ENCODE peak calls at places on chromosomes 7 and 10, in five cellular contexts. J is cardiac muscle cell; Q is adrenal gland; T is naive thymus-derived CD4-positive, alpha-beta T cell; O is mesendoderm. Z is an unnamed sample. For H3K4me1, the result is how much of the 10 kb centered on the place peaks cover.

GRCh38 chr10:133158756-133159610 is 1.0 kb upstream of the KNDC1 start:
- DNase-seq in J (peak), Q (peak), T (no peak), O (peak), Z (peak)

GRCh38 chr7:68425377-68425776 is 1172.9 kb upstream of the AUTS2 start:
- DNase-seq in J (peak), Q (no peak), T (no peak), O (no peak), Z (peak)

GRCh38 chr7:95933618-95934017 is 161.3 kb downstream of the DYNC1I1 start:
- DNase-seq in J (no peak), Q (no peak), T (no peak), O (no peak), Z (peak)

GRCh38 chr7:158487546-158488224 is 99.9 kb downstream of the PTPRN2 start:
- DNase-seq in J (no peak), Q (no peak), T (no peak), O (no peak), Z (no peak)

GRCh38 chr7:46660402-46660801 is 739.3 kb upstream of the IGFBP3 start:
- DNase-seq in J (no peak), Q (no peak), T (no peak), O (no peak), Z (no peak)

GRCh38 chr10:112915590-112916572 is 34.2 kb upstream of the TCF7L2 start:
- DNase-seq in J (no peak), Q (no peak), T (no peak), O (peak), Z (no peak)

GRCh38 chr10:133225707-133226191 is 4.3 kb upstream of the UTF1 start:
- DNase-seq in J (no peak), Q (no peak), T (no peak), O (no peak), Z (no peak)

GRCh38 chr7:29622335-29623265 is 59.0 kb downstream of the PRR15 start:
- DNase-seq in J (peak), Q (no peak), T (no peak), O (peak), Z (peak)

GRCh38 chr10:90561666-90562065 is 296.2 kb downstream of the HTR7 start:
- DNase-seq in J (peak), Q (no peak), T (no peak), O (peak), Z (no peak)

GRCh38 chr10:8659982-8660381 is 605.5 kb downstream of the GATA3 start:
- DNase-seq in J (no peak), Q (no peak), T (no peak), O (no peak), Z (no peak)

GRCh38 chr7:111098011-111098925 is 7.3 kb downstream of the LRRN3 start:
- DNase-seq in J (peak), Q (peak), T (peak), O (peak), Z (peak)

GRCh38 chr7:112802406-112802805 is 12.2 kb upstream of the TMEM168 start:
- DNase-seq in J (no peak), Q (no peak), T (no peak), O (no peak), Z (no peak)

GRCh38 chr10:30070001-30070759 is 10.8 kb upstream of the JCAD start:
- DNase-seq in J (peak), Q (peak), T (no peak), O (peak), Z (peak)

GRCh38 chr7:2719007-2719406 is 31.0 kb downstream of the AMZ1 start:
- DNase-seq in J (no peak), Q (no peak), T (peak), O (peak), Z (peak)

GRCh38 chr10:114551310-114551972 is 106.6 kb downstream of the ABLIM1 start:
- DNase-seq in J (peak), Q (peak), T (no peak), O (peak), Z (peak)

GRCh38 chr7:94368371-94368791 is 26.3 kb upstream of the COL1A2 start:
- DNase-seq in J (peak), Q (no peak), T (no peak), O (no peak), Z (peak)

GRCh38 chr10:75499556-75499955 is 68.1 kb downstream of the LRMDA start:
- DNase-seq in J (no peak), Q (no peak), T (no peak), O (no peak), Z (no peak)

GRCh38 chr7:26620352-26620751 is 244.0 kb downstream of the SKAP2 start:
- DNase-seq in J (no peak), Q (no peak), T (no peak), O (peak), Z (peak)

GRCh38 chr7:30877993-30878392 is 33.7 kb upstream of the AQP1 start:
- DNase-seq in J (no peak), Q (no peak), T (no peak), O (no peak), Z (no peak)

GRCh38 chr10:70404906-70405824 is 1.2 kb downstream of the EIF4EBP2 start:
- DNase-seq in J (peak), Q (peak), T (no peak), O (peak), Z (peak)

GRCh38 chr10:12728569-12728968 is 272.9 kb downstream of the CCDC3 start:
- DNase-seq in J (peak), Q (no peak), T (no peak), O (no peak), Z (no peak)

GRCh38 chr7:114620208-114620607 is 205.6 kb downstream of the FOXP2 start:
- DNase-seq in J (no peak), Q (no peak), T (no peak), O (peak), Z (no peak)

GRCh38 chr7:101983147-101983811 is 165.9 kb downstream of the CUX1 start:
- DNase-seq in J (no peak), Q (no peak), T (no peak), O (no peak), Z (no peak)

GRCh38 chr7:105130048-105130447 is 116.0 kb downstream of the KMT2E start:
- DNase-seq in J (no peak), Q (no peak), T (no peak), O (no peak), Z (no peak)

GRCh38 chr7:28723336-28723735 is 234.8 kb downstream of the TRIL start:
- DNase-seq in J (no peak), Q (no peak), T (no peak), O (no peak), Z (no peak)

GRCh38 chr10:65394898-65395297 is 1530.9 kb upstream of the LRRTM3 start:
- DNase-seq in J (peak), Q (no peak), T (no peak), O (no peak), Z (no peak)

GRCh38 chr10:12969951-12970350 is 31.6 kb downstream of the CCDC3 start:
- DNase-seq in J (no peak), Q (no peak), T (no peak), O (no peak), Z (peak)

GRCh38 chr7:149569025-149569725 is 71.6 kb upstream of the ZNF746 start:
- DNase-seq in J (peak), Q (no peak), T (no peak), O (peak), Z (no peak)

GRCh38 chr7:55517191-55517633 is 55.1 kb downstream of the VOPP1 start:
- DNase-seq in J (no peak), Q (no peak), T (no peak), O (no peak), Z (no peak)

GRCh38 chr10:104317195-104318095 is 20.8 kb downstream of the ITPRIP start:
- DNase-seq in J (peak), Q (no peak), T (no peak), O (peak), Z (peak)

DNA sequence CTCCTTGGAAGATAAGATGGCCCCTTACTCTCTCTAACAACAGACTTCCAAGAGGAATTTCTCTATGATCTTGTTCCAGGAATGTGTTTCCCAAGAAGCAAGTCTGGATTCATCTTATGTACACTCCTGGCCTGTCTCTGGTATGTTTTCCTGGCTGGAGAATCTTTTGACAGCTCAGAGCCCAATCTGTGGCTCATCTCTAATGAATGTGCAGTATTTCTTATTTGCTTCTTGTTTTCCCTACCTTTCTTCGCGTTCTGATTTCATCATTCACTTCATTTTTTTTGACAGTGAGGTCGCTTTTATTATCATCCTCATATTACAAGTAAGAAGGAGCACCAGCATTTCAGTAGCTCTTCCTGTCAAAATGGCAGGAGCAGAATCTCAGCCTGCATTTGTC is 53.0 kb upstream of the PITRM1 start:
- DNase-seq in J (peak), Q (no peak), T (no peak), O (no peak), Z (no peak)
- H3K27ac ChIP-seq in J (no peak), Q (no peak), T (no peak), O (no peak), Z (no peak)

GRCh38 chr7:44533301-44534055 is 7.7 kb downstream of the NPC1L1 start:
- DNase-seq in J (peak), Q (no peak), T (no peak), O (no peak), Z (no peak)

GRCh38 chr7:44535348-44536064 is 5.6 kb downstream of the NPC1L1 start:
- DNase-seq in J (no peak), Q (no peak), T (no peak), O (no peak), Z (no peak)

GRCh38 chr7:44534501-44534900 is 6.6 kb downstream of the NPC1L1 start:
- DNase-seq in J (peak), Q (no peak), T (peak), O (peak), Z (peak)

GRCh38 chr7:44536090-44536489 is 5.0 kb downstream of the NPC1L1 start:
- DNase-seq in J (no peak), Q (no peak), T (no peak), O (no peak), Z (no peak)

DNA sequence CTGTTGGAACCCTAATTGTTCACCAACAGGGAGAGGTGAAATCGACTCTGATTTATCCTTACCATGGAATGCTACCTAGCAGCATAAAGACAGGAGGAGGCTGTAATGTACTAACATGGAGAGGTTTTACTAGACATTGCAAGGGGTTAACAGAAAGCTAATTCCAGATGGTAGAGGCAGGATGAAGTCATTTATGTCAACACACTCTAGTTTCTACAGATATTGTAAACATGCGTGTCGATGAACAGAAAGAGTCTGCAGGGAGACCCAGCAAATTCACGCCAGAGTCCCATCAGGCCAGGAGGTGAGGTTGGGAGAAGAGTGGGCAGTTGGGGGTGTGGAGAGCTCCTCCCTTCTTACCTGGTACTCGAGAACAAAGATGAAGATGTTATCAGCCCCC is 7.0 kb downstream of the NPC1L1 start:
- DNase-seq in J (no peak), Q (no peak), T (no peak), O (no peak), Z (no peak)
- H3K4me1 ChIP-seq in J (under half), Q (under half), T (under half), O (under half), Z (under half)

DNA sequence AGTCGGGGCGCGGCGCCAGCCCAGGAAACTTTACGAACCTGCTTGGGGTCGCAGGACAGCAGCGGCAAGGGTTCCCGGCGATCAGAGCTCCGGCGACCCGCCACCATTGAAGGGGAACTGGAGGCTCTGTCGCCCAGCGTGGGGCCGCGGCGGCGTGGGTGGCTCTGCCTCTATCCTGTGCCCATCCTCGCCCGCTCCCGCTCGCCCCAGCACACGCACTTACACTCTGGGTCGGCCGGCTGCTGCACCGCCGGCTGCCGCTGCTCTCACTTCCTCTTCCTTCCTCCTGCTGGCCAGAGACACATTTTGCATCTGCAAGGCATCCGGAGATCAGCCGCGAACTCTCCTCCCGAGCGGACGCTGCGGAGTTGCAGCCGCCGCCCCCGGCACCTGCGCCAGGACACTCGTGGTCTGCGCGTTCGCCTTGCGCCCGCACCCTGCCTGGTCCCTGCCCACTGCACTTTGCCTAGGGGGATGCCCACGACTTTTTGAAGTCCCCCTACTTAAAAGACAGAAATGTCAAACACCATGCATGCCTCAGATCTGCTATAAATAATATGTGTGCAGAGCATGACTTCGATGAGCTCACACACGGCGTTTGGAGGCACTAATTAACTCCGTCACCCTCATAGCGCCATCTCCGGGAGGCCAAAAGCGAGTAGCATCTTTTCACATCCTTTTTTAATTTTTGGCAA is at the start of gene ELMO1:
- DNase-seq in J (peak), Q (peak), T (peak), O (peak), Z (peak)
- H3K27ac ChIP-seq in J (peak), Q (peak), T (peak), O (peak), Z (no peak)

GRCh38 chr7:41974835-41975234 is 262.2 kb downstream of the GLI3 start:
- DNase-seq in J (no peak), Q (no peak), T (no peak), O (no peak), Z (no peak)
- H3K4me1 ChIP-seq in J (under half), Q (under half), T (under half), O (under half), Z (under half)

Z was measured in A673.